ENCODE peak calls at places on chromosome 13, in five cellular contexts. A is fibroblast of lung, V is lower lobe of right lung, Q is tibial artery, S is stomach. Z is an unnamed sample.

GRCh38 chr13:31105020-31105800 is 56.5 kb downstream of the HSPH1 start:
- DNase-seq in A (peak; percentile 15), V (no peak), Q (no peak), S (no peak), Z (no peak)

GRCh38 chr13:111572956-111573355 is 252.5 kb downstream of the TEX29 start:
- DNase-seq in A (no peak), V (no peak), Q (no peak), S (peak; percentile 90), Z (no peak)

GRCh38 chr13:83883061-83883523 is 818 bp upstream of the SLITRK1 start:
- DNase-seq in A (no peak), V (no peak), Q (no peak), S (no peak), Z (no peak)

GRCh38 chr13:42047561-42048322 is 706 bp upstream of the DGKH start:
- DNase-seq in A (peak; percentile 70), V (peak; percentile 58), Q (peak; percentile 42), S (peak; percentile 57), Z (peak; percentile 48)

GRCh38 chr13:113947321-113948033 is 26.4 kb downstream of the C13orf46 start:
- DNase-seq in A (no peak), V (no peak), Q (peak; percentile 68), S (peak; percentile 66), Z (peak; percentile 48)

GRCh38 chr13:84192125-84192524 is 309.9 kb upstream of the SLITRK1 start:
- DNase-seq in A (peak; percentile 99), V (no peak), Q (no peak), S (no peak), Z (no peak)

GRCh38 chr13:113658836-113659235 is 838 bp upstream of the ATP4B start:
- DNase-seq in A (no peak), V (peak; percentile 14), Q (no peak), S (peak; percentile 23), Z (no peak)

GRCh38 chr13:112053744-112054615 is 13.0 kb upstream of the SOX1 start:
- DNase-seq in A (no peak), V (no peak), Q (no peak), S (no peak), Z (no peak)

GRCh38 chr13:87344176-87344575 is 327.0 kb upstream of the SLITRK5 start:
- DNase-seq in A (peak; percentile 50), V (no peak), Q (no peak), S (no peak), Z (no peak)

GRCh38 chr13:75645141-75645540 is 9.0 kb downstream of the LMO7 start:
- DNase-seq in A (no peak), V (no peak), Q (no peak), S (no peak), Z (no peak)

GRCh38 chr13:48630791-48631190 is 22.9 kb upstream of the CYSLTR2 start:
- DNase-seq in A (peak; percentile 20), V (no peak), Q (no peak), S (no peak), Z (no peak)

GRCh38 chr13:46571189-46571901 is 18.4 kb downstream of the LRCH1 start:
- DNase-seq in A (peak; percentile 83), V (no peak), Q (no peak), S (no peak), Z (no peak)

GRCh38 chr13:80070024-80070703 is 270.8 kb downstream of the SPRY2 start:
- DNase-seq in A (no peak), V (no peak), Q (no peak), S (no peak), Z (no peak)

GRCh38 chr13:92952161-92952560 is 274.4 kb upstream of the GPC6 start:
- DNase-seq in A (peak; percentile 59), V (no peak), Q (no peak), S (no peak), Z (no peak)
- TF ChIP-seq CTCF in A (no peak), V (no peak), Q (no peak), S (no peak), Z (no peak)

GRCh38 chr13:25982908-25983307 is 68.9 kb downstream of the SHISA2 start:
- DNase-seq in A (no peak), V (no peak), Q (no peak), S (no peak), Z (no peak)
- H3K27ac ChIP-seq in A (no peak overlapping the region), V (no peak overlapping the region), Q (no peak overlapping the region), S (no peak overlapping the region), Z (no peak overlapping the region)

DNA sequence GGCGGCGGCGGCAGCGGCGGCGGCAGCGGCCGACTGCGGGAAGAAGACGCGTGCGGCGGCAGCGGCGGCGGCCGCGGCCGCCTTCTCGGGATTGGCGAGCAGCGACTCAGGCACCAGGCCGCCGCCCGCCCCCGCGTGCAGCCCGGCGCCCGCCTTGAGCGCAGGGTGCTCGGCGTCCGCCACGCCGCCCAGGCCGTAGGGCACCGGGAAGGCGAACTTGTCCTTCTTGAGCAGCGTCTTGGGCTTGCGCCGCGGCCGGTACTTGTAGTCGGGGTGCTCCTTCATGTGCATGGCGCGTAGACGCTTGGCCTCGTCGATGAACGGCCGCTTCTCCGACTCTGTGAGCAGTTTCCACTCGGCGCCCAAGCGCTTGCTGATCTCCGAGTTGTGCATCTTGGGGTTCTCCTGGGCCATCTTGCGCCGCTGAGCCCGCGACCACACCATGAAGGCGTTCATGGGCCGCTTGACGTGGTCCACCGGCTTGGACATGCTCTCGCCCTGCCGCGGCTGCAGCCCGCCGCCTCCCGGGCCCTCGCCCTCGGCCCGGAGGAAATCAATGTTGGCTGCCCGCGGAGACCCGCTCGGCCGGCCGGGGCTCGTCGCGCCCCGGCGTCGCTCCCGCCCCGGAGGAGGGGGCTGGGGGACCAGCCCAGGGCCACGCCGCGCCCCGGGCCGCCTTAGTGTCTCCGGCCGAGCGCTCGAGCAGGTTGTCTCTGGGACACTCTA is 621 bp downstream of the SOX21 start:
- DNase-seq in A (peak; percentile 42), V (no peak), Q (no peak), S (no peak), Z (no peak)
- H3K27me3 ChIP-seq in A (peaks cover 57% of the 10 kb centered on the region), V (peaks cover 91% of the 10 kb centered on the region), Q (no peaks in the 10 kb centered on the region), S (peaks cover 99% of the 10 kb centered on the region), Z (peaks cover 99% of the 10 kb centered on the region)

GRCh38 chr13:29845440-29846056 is 4.9 kb downstream of the UBL3 start:
- DNase-seq in A (peak; percentile 27), V (no peak), Q (no peak), S (no peak), Z (no peak)
- TF ChIP-seq CTCF in A (peak; percentile 27), V (peak; percentile 43), Q (peak; percentile 34), S (no peak), Z (peak; percentile 21)

GRCh38 chr13:50358221-50358620 is 343.0 kb downstream of the KCNRG start:
- DNase-seq in A (peak; percentile 27), V (no peak), Q (no peak), S (no peak), Z (peak; percentile 21)

GRCh38 chr13:50355797-50356196 is 340.6 kb downstream of the KCNRG start:
- DNase-seq in A (no peak), V (no peak), Q (no peak), S (no peak), Z (no peak)

GRCh38 chr13:50357586-50358118 is 342.4 kb downstream of the KCNRG start:
- DNase-seq in A (peak; percentile 96), V (no peak), Q (no peak), S (peak; percentile 58), Z (peak; percentile 54)

GRCh38 chr13:50358715-50359367 is 343.6 kb downstream of the KCNRG start:
- DNase-seq in A (no peak), V (no peak), Q (no peak), S (no peak), Z (no peak)

DNA sequence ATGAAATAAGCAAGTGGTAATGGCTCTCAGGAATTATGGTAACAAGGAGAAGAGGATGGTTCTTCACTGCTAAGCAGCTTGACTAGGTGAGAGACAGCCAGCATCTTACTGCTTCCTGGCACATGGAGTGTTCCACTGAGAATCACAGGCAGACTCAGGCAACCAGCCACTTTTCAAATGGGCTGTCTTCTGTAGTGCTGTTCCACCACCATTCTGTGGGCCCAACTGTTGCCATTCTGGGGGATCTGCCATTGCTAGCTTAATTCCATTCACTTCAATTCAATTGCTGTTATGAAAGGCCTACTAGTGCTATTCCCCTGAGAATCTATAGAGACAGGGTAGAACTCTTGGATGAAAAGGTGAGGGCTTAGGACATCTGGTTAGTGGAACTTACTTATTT is 341.9 kb downstream of the KCNRG start:
- DNase-seq in A (no peak), V (no peak), Q (no peak), S (no peak), Z (no peak)
- H3K27ac ChIP-seq in A (no peak overlapping the region), V (no peak overlapping the region), Q (peak overlapping the region; percentile 52), S (peak overlapping the region; percentile 54), Z (peak overlapping the region; percentile 21)

GRCh38 chr13:99055286-99056073 is 77.6 kb upstream of the DOCK9 start:
- DNase-seq in A (no peak), V (no peak), Q (no peak), S (no peak), Z (no peak)

GRCh38 chr13:99058527-99059495 is 80.9 kb upstream of the DOCK9 start:
- DNase-seq in A (no peak), V (no peak), Q (no peak), S (no peak), Z (no peak)

GRCh38 chr13:99057310-99057975 is 79.6 kb upstream of the DOCK9 start:
- DNase-seq in A (no peak), V (no peak), Q (no peak), S (no peak), Z (no peak)

GRCh38 chr13:99053636-99054233 is 75.9 kb upstream of the DOCK9 start:
- DNase-seq in A (no peak), V (no peak), Q (no peak), S (no peak), Z (no peak)

GRCh38 chr13:99056381-99057014 is 78.6 kb upstream of the DOCK9 start:
- DNase-seq in A (no peak), V (no peak), Q (no peak), S (no peak), Z (no peak)
- H3K27me3 ChIP-seq in A (no peaks in the 10 kb centered on the region), V (no peaks in the 10 kb centered on the region), Q (no peaks in the 10 kb centered on the region), S (no peaks in the 10 kb centered on the region), Z (no peaks in the 10 kb centered on the region)

GRCh38 chr13:45340422-45341033 is 455 bp downstream of the TPT1 start:
- DNase-seq in A (peak; percentile 88), V (peak; percentile 94), Q (peak; percentile 88), S (peak; percentile 88), Z (peak; percentile 93)
- TF ChIP-seq CTCF in A (peak; percentile 43), V (peak; percentile 52), Q (peak; percentile 65), S (peak; percentile 56), Z (peak; percentile 73)

GRCh38 chr13:95552208-95552538 is 347 bp upstream of the CLDN10 start:
- DNase-seq in A (no peak), V (no peak), Q (no peak), S (no peak), Z (no peak)

GRCh38 chr13:95553614-95554385 is 1.3 kb downstream of the CLDN10 start:
- DNase-seq in A (no peak), V (peak; percentile 48), Q (no peak), S (no peak), Z (no peak)

GRCh38 chr13:95556981-95557380 is 4.5 kb downstream of the CLDN10 start:
- DNase-seq in A (no peak), V (no peak), Q (no peak), S (no peak), Z (no peak)

GRCh38 chr13:95552539-95553270 is at the start of gene CLDN10:
- DNase-seq in A (no peak), V (no peak), Q (no peak), S (no peak), Z (no peak)

GRCh38 chr13:95553271-95553588 is 710 bp downstream of the CLDN10 start:
- DNase-seq in A (no peak), V (no peak), Q (no peak), S (no peak), Z (no peak)
- H3K27ac ChIP-seq in A (no peak overlapping the region), V (no peak overlapping the region), Q (no peak overlapping the region), S (no peak overlapping the region), Z (no peak overlapping the region)

Z was measured in heart right ventricle.